ENCODE peak calls at places on chromosomes 1 and 21, in four cellular contexts. C is neural progenitor cell, I is astrocyte, N is cardiac muscle cell. G is an unnamed sample. For H3K27me3, the result is how much of the 10 kb centered on the place peaks cover.

GRCh38 chr1:184965889-184966860 is 8.1 kb downstream of the NIBAN1 start:
- DNase-seq in C (no peak), I (peak), N (no peak), G (no peak)

GRCh38 chr1:107138166-107138565 is 2.7 kb upstream of the NTNG1 start:
- DNase-seq in C (no peak), I (peak), N (no peak), G (no peak)

GRCh38 chr1:9234223-9235122 is at the start of gene H6PD:
- DNase-seq in C (peak), I (peak), N (peak), G (peak)

GRCh38 chr1:158163000-158163947 is 17.4 kb upstream of the CD1D start:
- DNase-seq in C (no peak), I (no peak), N (no peak), G (no peak)

GRCh38 chr1:9328201-9328600 is 35.5 kb downstream of the SPSB1 start:
- DNase-seq in C (no peak), I (no peak), N (no peak), G (no peak)

GRCh38 chr1:206949641-206950040 is 3.4 kb upstream of the PIGR start:
- DNase-seq in C (no peak), I (no peak), N (no peak), G (no peak)

GRCh38 chr1:244254467-244254866 is 197.2 kb downstream of the ADSS2 start:
- DNase-seq in C (no peak), I (no peak), N (no peak), G (no peak)

GRCh38 chr21:38569733-38570132 is 71.5 kb upstream of the ERG start:
- DNase-seq in C (no peak), I (no peak), N (no peak), G (no peak)

GRCh38 chr1:114771992-114772391 is 8.5 kb downstream of the SIKE1 start:
- DNase-seq in C (no peak), I (no peak), N (no peak), G (no peak)

GRCh38 chr1:200118779-200119505 is 91.4 kb downstream of the NR5A2 start:
- DNase-seq in C (no peak), I (no peak), N (no peak), G (no peak)

GRCh38 chr1:88985033-88985432 is 7.4 kb downstream of the KYAT3 start:
- DNase-seq in C (no peak), I (peak), N (peak), G (no peak)

GRCh38 chr1:37999434-38000232 is 5.7 kb downstream of the FHL3 start:
- DNase-seq in C (peak), I (peak), N (no peak), G (peak)

GRCh38 chr1:176897350-176898236 is 266.9 kb downstream of the ASTN1 start:
- DNase-seq in C (peak), I (peak), N (peak), G (peak)

GRCh38 chr1:199113265-199113869 is 474.5 kb downstream of the PTPRC start:
- DNase-seq in C (peak), I (peak), N (peak), G (peak)

GRCh38 chr1:34987018-34987417 is 1.9 kb upstream of the TMEM35B start:
- DNase-seq in C (no peak), I (no peak), N (no peak), G (no peak)

GRCh38 chr21:28798798-28799197 is 193.9 kb downstream of the LTN1 start:
- DNase-seq in C (no peak), I (no peak), N (no peak), G (no peak)

GRCh38 chr1:37096523-37096922 is 62.2 kb upstream of the GRIK3 start:
- DNase-seq in C (peak), I (no peak), N (no peak), G (peak)

GRCh38 chr1:172484252-172484651 is 40.4 kb upstream of the PIGC start:
- DNase-seq in C (no peak), I (no peak), N (no peak), G (no peak)

GRCh38 chr1:198291036-198291435 is 134.2 kb downstream of the NEK7 start:
- DNase-seq in C (peak), I (no peak), N (peak), G (no peak)

GRCh38 chr21:33761104-33762036 is 119.1 kb downstream of the ITSN1 start:
- DNase-seq in C (no peak), I (peak), N (peak), G (no peak)

GRCh38 chr1:53964109-53964508 is 18.0 kb downstream of the LRRC42 start:
- DNase-seq in C (no peak), I (no peak), N (no peak), G (peak)

GRCh38 chr1:26234644-26235384 is 814 bp downstream of the CEP85 start:
- DNase-seq in C (peak), I (peak), N (peak), G (peak)

GRCh38 chr1:55472784-55473183 is 257.6 kb upstream of the USP24 start:
- DNase-seq in C (no peak), I (peak), N (no peak), G (no peak)

GRCh38 chr1:182764029-182764768 is 25.4 kb upstream of the NPL start:
- DNase-seq in C (no peak), I (no peak), N (no peak), G (no peak)

GRCh38 chr1:25867210-25867991 is 8.1 kb downstream of the PAQR7 start:
- DNase-seq in C (peak), I (no peak), N (no peak), G (peak)

GRCh38 chr1:54703471-54703870 is 12.2 kb upstream of the TTC4 start:
- DNase-seq in C (no peak), I (no peak), N (no peak), G (peak)

GRCh38 chr1:20681999-20682398 is 20.8 kb upstream of the DDOST start:
- DNase-seq in C (no peak), I (no peak), N (no peak), G (no peak)
- H3K4me3 ChIP-seq in C (no peak), I (no peak), N (no peak), G (no peak)

GRCh38 chr1:6414881-6415280 is 4.8 kb downstream of the HES2 start:
- DNase-seq in C (no peak), I (no peak), N (no peak), G (no peak)
- H3K27me3 ChIP-seq in C (half or more), I (under half), N (half or more), G (half or more)

GRCh38 chr1:44724408-44725308 is 6.3 kb downstream of the RNU5D-1 start:
- DNase-seq in C (no peak), I (no peak), N (no peak), G (peak)

GRCh38 chr1:44723496-44724407 is 7.2 kb downstream of the RNU5D-1 start:
- DNase-seq in C (no peak), I (no peak), N (no peak), G (no peak)

GRCh38 chr1:44725309-44725698 is 5.7 kb downstream of the RNU5D-1 start:
- DNase-seq in C (no peak), I (no peak), N (no peak), G (peak)

GRCh38 chr1:44721521-44722361 is 9.2 kb downstream of the RNU5D-1 start:
- DNase-seq in C (no peak), I (peak), N (peak), G (peak)

DNA sequence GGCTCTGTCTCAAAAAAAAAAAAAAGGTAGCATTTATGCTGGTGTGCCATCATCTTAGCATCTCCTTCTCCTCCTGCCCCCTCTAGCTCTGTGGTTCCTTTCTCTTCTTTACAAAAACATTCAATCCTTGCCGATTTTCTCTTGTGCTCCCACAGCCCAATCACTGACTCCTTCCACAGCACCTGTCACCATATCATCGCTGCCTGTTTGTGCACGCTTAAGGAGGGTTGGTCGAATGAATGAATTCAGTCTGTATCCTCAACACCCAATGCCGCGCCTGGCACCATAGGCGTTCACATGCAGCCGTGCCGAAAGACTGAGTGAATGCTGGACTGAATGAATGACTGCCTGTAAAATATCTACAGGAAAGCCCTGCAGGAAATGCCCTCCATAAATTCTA is 7.9 kb downstream of the RNU5D-1 start:
- DNase-seq in C (no peak), I (no peak), N (no peak), G (no peak)
- H3K4me3 ChIP-seq in C (no peak), I (no peak), N (no peak), G (no peak)

GRCh38 chr1:193437785-193438184 is 251.4 kb upstream of the B3GALT2 start:
- DNase-seq in C (no peak), I (no peak), N (no peak), G (no peak)
- H3K27me3 ChIP-seq in C (under half), I (under half), N (under half), G (under half)

GRCh38 chr21:42616366-42617340 is 36.8 kb upstream of the PDE9A start:
- DNase-seq in C (no peak), I (no peak), N (no peak), G (no peak)

GRCh38 chr21:42613756-42614155 is 39.7 kb upstream of the PDE9A start:
- DNase-seq in C (no peak), I (no peak), N (no peak), G (no peak)

GRCh38 chr21:42614391-42614790 is 39.0 kb upstream of the PDE9A start:
- DNase-seq in C (no peak), I (no peak), N (no peak), G (no peak)

GRCh38 chr21:42615924-42616323 is 37.5 kb upstream of the PDE9A start:
- DNase-seq in C (no peak), I (no peak), N (no peak), G (no peak)

DNA sequence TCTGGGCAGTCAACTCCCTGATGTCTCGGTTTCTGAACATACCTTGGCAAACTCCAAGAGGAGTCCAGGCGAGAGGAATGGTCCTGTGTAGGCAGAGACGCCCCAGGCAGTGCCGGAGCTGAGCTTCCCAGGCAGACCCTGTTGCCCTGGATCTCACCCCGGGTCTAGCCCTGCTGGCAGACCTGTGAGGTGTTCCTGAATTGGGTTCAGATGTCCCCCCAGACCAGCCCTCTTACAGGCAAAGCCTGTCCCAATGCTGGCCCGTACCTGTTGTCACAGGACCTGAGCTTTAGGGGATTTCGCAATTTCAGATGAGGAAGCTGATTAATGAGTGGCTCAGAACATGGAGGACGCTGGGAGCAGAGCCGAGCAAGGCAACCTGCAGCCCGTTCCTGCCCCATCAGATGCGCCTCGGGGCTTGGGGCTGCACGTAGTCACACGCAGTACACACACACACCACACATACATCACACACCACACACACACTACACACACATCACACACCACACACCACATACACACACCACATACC is 38.5 kb upstream of the PDE9A start:
- DNase-seq in C (peak), I (no peak), N (no peak), G (peak)
- H3K4me3 ChIP-seq in C (no peak), I (no peak), N (no peak), G (no peak)

DNA sequence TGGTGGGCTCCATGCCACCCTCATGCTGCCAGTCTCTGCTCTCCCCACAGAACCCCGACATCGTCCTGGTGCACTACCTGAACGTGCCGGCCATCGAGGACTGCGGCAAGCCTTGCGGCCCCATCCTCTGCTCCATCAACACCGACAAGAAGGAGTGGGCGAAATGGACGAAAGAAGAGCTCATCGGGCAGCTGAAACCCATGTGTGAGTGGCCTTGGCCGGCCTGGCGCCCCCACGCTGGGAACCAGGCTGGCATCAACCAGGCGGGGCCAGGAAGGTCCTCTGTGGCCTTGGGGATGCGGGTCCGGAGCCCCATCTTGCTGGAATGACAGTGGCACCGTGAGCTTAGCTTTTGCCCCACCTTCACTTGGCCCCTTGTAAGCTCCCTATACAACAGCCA is 130.7 kb upstream of the VAMP3 start:
- DNase-seq in C (no peak), I (no peak), N (no peak), G (no peak)
- H3K27me3 ChIP-seq in C (under half), I (under half), N (under half), G (under half)

DNA sequence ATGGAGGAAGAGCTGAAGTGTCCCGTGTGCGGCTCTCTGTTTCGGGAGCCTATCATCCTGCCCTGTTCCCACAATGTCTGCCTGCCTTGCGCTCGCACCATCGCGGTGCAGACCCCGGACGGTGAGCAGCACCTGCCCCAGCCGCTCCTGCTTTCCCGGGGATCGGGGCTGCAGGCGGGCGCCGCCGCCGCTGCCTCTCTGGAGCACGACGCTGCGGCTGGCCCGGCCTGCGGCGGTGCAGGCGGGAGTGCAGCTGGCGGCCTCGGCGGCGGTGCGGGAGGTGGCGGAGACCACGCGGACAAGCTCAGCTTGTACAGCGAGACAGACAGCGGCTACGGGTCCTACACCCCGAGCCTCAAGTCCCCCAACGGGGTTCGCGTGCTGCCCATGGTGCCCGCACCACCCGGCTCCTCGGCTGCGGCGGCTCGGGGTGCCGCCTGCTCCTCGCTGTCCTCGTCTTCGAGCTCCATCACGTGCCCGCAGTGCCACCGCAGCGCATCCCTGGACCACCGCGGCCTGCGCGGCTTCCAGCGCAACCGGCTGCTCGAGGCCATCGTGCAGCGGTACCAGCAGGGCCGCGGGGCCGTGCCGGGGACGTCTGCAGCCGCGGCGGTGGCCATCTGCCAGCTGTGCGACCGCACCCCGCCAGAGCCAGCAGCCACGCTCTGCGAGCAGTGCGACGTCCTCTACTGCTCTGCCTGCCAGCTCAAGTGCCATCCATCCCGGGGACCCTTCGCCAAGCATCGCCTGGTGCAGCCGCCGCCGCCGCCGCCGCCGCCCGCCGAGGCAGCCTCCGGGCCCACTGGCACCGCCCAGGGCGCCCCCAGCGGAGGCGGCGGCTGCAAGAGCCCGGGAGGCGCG is 1.3 kb downstream of the TRIM67 start:
- DNase-seq in C (peak), I (no peak), N (no peak), G (peak)
- H3K4me3 ChIP-seq in C (peak), I (peak), N (peak), G (peak)

GRCh38 chr1:10839188-10839770 is 42.8 kb upstream of the CASZ1 start:
- DNase-seq in C (no peak), I (no peak), N (no peak), G (peak)
- H3K27me3 ChIP-seq in C (under half), I (under half), N (under half), G (under half)

GRCh38 chr21:44943005-44943685 is 3.3 kb downstream of the SLX9 start:
- DNase-seq in C (no peak), I (no peak), N (no peak), G (no peak)

GRCh38 chr21:44943686-44944550 is 4.1 kb downstream of the SLX9 start:
- DNase-seq in C (no peak), I (no peak), N (no peak), G (no peak)

GRCh38 chr21:44941567-44941966 is 1.7 kb downstream of the SLX9 start:
- DNase-seq in C (no peak), I (no peak), N (no peak), G (no peak)

GRCh38 chr21:44944596-44944995 is 4.8 kb downstream of the SLX9 start:
- DNase-seq in C (no peak), I (no peak), N (no peak), G (no peak)

DNA sequence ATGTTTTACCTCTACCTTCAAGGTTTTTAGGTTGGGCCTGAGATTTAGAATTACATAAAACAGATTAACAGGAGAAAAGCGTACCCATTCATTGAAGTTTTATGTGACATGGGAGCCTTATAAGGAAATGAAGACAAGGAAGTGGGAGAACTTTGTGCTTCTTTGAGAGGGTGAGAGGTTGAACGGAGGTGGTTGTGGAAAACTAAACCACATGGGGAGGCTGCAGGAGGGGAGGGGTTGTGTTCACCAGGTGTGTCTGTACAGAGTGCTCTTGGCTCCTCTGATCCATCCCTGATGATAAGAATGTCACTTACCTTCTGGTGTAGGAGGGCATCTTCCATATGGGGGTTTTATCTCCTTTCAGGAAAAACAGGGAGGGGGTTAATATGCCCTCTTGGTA is 2.7 kb downstream of the SLX9 start:
- DNase-seq in C (no peak), I (no peak), N (no peak), G (no peak)
- H3K4me3 ChIP-seq in C (no peak), I (no peak), N (no peak), G (no peak)